ENCODE peak calls at places on chromosomes 11 and 22, in nine cellular contexts. I is dorsolateral prefrontal cortex, C is cardiac muscle cell, K is HT1080, S is MM.1S, L is WTC11, H is mesenchymal stem cell, D is Karpas-422, J is body of pancreas. V is an unnamed sample.

GRCh38 chr11:120819003-120819402 is 204.9 kb upstream of the TBCEL start:
- DNase-seq in S (no peak), D (no peak), K (no peak), L (no peak), H (no peak), C (no peak), I (no peak), J (no peak), V (no peak)

GRCh38 chr22:41511521-41511968 is 32.7 kb downstream of the POLR3H start:
- DNase-seq in J (no peak), L (no peak), I (no peak), S (no peak), C (no peak), H (no peak), D (no peak), K (no peak), V (no peak)

GRCh38 chr11:88482871-88483301 is 145.3 kb upstream of the CTSC start:
- DNase-seq in J (no peak), I (no peak), S (no peak), L (no peak), K (no peak), D (no peak), C (no peak), H (no peak), V (no peak)

GRCh38 chr22:35568751-35569725 is 28.4 kb downstream of the RASD2 start:
- DNase-seq in I (no peak), S (no peak), J (peak), L (no peak), H (no peak), K (no peak), D (no peak), C (no peak), V (no peak)

GRCh38 chr11:11129118-11129517 is 223.9 kb downstream of the CSNK2A3 start:
- DNase-seq in C (no peak), K (no peak), L (no peak), I (no peak), H (no peak), J (no peak), D (no peak), S (peak), V (no peak)

GRCh38 chr11:67631427-67631826 is 1.7 kb upstream of the NUDT8 start:
- DNase-seq in D (no peak), L (peak), C (no peak), K (no peak), J (no peak), I (peak), H (no peak), S (no peak), V (no peak)

GRCh38 chr11:47566166-47566546 is 757 bp downstream of the PTPMT1 start:
- DNase-seq in H (peak), C (no peak), L (peak), J (peak), D (no peak), S (peak), K (no peak), I (no peak), V (no peak)

GRCh38 chr11:26549176-26549575 is 22.9 kb downstream of the MUC15 start:
- DNase-seq in C (no peak), I (no peak), J (no peak), S (no peak), D (no peak), K (no peak), H (no peak), L (no peak), V (no peak)

GRCh38 chr11:124194696-124195418 is 11.7 kb downstream of the OR10D3 start:
- DNase-seq in C (peak), H (peak), K (peak), D (peak), I (no peak), L (peak), S (peak), J (peak), V (peak)

GRCh38 chr11:78660451-78660850 is 85.8 kb upstream of the NARS2 start:
- DNase-seq in J (no peak), H (no peak), S (no peak), I (peak), K (no peak), L (no peak), C (no peak), D (no peak), V (no peak)

GRCh38 chr11:12731841-12732336 is 57.7 kb downstream of the TEAD1 start:
- DNase-seq in S (no peak), I (no peak), D (no peak), H (peak), K (peak), J (no peak), L (no peak), C (no peak), V (no peak)

GRCh38 chr22:46031965-46032851 is 55.2 kb upstream of the WNT7B start:
- DNase-seq in D (no peak), J (peak), C (no peak), I (peak), K (no peak), S (no peak), L (peak), H (no peak), V (no peak)

GRCh38 chr11:29962243-29962642 is 54.6 kb downstream of the KCNA4 start:
- DNase-seq in H (no peak), C (no peak), S (peak), J (no peak), I (no peak), K (no peak), L (peak), D (peak), V (peak)

GRCh38 chr22:44429941-44430587 is 68.0 kb downstream of the RTL6 start:
- DNase-seq in C (no peak), J (no peak), L (no peak), S (no peak), D (no peak), H (no peak), I (no peak), K (no peak), V (no peak)

GRCh38 chr11:10441021-10441523 is 14.0 kb upstream of the AMPD3 start:
- DNase-seq in C (no peak), I (no peak), J (no peak), S (no peak), K (no peak), H (peak), L (no peak), D (no peak), V (no peak)